ENCODE peak calls at places on chromosomes 11 and 22, in five cellular contexts. W is head of caudate nucleus; B is activated CD8-positive, alpha-beta memory T cell treated with anti-CD3 and anti-CD28 coated beads for 1 hour; U is M059J; C is posterior vena cava. J is an unnamed sample.

GRCh38 chr22:50701076-50701419 is 28.4 kb downstream of the SHANK3 start:
- DNase-seq in W (peak; percentile 4), B (no peak), U (no peak), C (peak; percentile 34), J (no peak)

GRCh38 chr11:854601-855342 is 12.1 kb downstream of the TSPAN4 start:
- DNase-seq in W (no peak), B (no peak), U (no peak), C (no peak), J (no peak)

GRCh38 chr11:2523821-2524391 is 79.1 kb downstream of the KCNQ1 start:
- DNase-seq in W (peak; percentile 1), B (no peak), U (no peak), C (peak; percentile 64), J (peak; percentile 3)

GRCh38 chr11:115642660-115643059 is 138.4 kb upstream of the CADM1 start:
- DNase-seq in W (no peak), B (no peak), U (no peak), C (no peak), J (no peak)

GRCh38 chr22:42283288-42284229 is 13.1 kb upstream of the TCF20 start:
- DNase-seq in W (peak; percentile 64), B (no peak), U (no peak), C (peak; percentile 83), J (no peak)

GRCh38 chr11:111582163-111582562 is 20.1 kb upstream of the SIK2 start:
- DNase-seq in W (no peak), B (no peak), U (no peak), C (no peak), J (no peak)

GRCh38 chr22:39646614-39647210 is 76.2 kb downstream of the CACNA1I start:
- DNase-seq in W (no peak), B (no peak), U (no peak), C (no peak), J (no peak)

GRCh38 chr11:126029237-126029636 is 33.4 kb downstream of the CDON start:
- DNase-seq in W (no peak), B (no peak), U (no peak), C (no peak), J (no peak)

GRCh38 chr11:45145421-45146071 is 893 bp upstream of the PRDM11 start:
- DNase-seq in W (peak; percentile 24), B (no peak), U (peak; percentile 46), C (peak; percentile 80), J (peak; percentile 34)

GRCh38 chr11:36253238-36253637 is 36.0 kb downstream of the COMMD9 start:
- DNase-seq in W (peak; percentile 40), B (no peak), U (no peak), C (no peak), J (no peak)

J was measured in transverse colon.